ENCODE peak calls at places on chromosomes 3 and 15, in five cellular contexts. P is CD8-positive, alpha-beta T cell; S is suprapubic skin; F is epithelial cell of esophagus; Z is HCT116. T is an unnamed sample.

GRCh38 chr3:129263161-129263910 is 13.9 kb downstream of the COPG1 start:
- DNase-seq in P (no peak), S (peak), F (no peak), Z (no peak), T (no peak)

GRCh38 chr15:77436822-77437221 is 16.1 kb downstream of the HMG20A start:
- DNase-seq in P (no peak), S (no peak), F (no peak), Z (no peak), T (no peak)

GRCh38 chr15:23686466-23687142 is 501 bp downstream of the NDN start:
- DNase-seq in P (no peak), S (no peak), F (no peak), Z (no peak), T (peak)

GRCh38 chr3:27127195-27127594 is 242.0 kb downstream of the NEK10 start:
- DNase-seq in P (no peak), S (no peak), F (peak), Z (no peak), T (no peak)

GRCh38 chr3:150078983-150079739 is 108.5 kb upstream of the PFN2 start:
- DNase-seq in P (no peak), S (no peak), F (peak), Z (no peak), T (no peak)

GRCh38 chr3:72962317-72962716 is 34.3 kb upstream of the PPP4R2 start:
- DNase-seq in P (no peak), S (no peak), F (no peak), Z (no peak), T (no peak)

GRCh38 chr3:107899996-107900651 is 190.7 kb downstream of the CD47 start:
- DNase-seq in P (no peak), S (no peak), F (no peak), Z (no peak), T (no peak)

GRCh38 chr3:46186856-46187700 is 21.0 kb downstream of the CCR1 start:
- DNase-seq in P (no peak), S (no peak), F (peak), Z (no peak), T (no peak)

GRCh38 chr3:183428140-183429023 is at the start of gene MCF2L2:
- DNase-seq in P (peak), S (peak), F (peak), Z (peak), T (peak)

GRCh38 chr15:71789616-71790015 is 20.7 kb upstream of the NR2E3 start:
- DNase-seq in P (no peak), S (no peak), F (no peak), Z (no peak), T (no peak)

GRCh38 chr15:89442155-89442554 is 54.2 kb downstream of the RHCG start:
- DNase-seq in P (no peak), S (no peak), F (no peak), Z (no peak), T (no peak)

GRCh38 chr15:89444855-89445254 is 51.5 kb downstream of the RHCG start:
- DNase-seq in P (no peak), S (no peak), F (no peak), Z (no peak), T (peak)

GRCh38 chr15:89441295-89441762 is 55.1 kb downstream of the RHCG start:
- DNase-seq in P (no peak), S (no peak), F (no peak), Z (no peak), T (no peak)

GRCh38 chr15:89444241-89444797 is 52.1 kb downstream of the RHCG start:
- DNase-seq in P (no peak), S (no peak), F (no peak), Z (no peak), T (peak)

DNA sequence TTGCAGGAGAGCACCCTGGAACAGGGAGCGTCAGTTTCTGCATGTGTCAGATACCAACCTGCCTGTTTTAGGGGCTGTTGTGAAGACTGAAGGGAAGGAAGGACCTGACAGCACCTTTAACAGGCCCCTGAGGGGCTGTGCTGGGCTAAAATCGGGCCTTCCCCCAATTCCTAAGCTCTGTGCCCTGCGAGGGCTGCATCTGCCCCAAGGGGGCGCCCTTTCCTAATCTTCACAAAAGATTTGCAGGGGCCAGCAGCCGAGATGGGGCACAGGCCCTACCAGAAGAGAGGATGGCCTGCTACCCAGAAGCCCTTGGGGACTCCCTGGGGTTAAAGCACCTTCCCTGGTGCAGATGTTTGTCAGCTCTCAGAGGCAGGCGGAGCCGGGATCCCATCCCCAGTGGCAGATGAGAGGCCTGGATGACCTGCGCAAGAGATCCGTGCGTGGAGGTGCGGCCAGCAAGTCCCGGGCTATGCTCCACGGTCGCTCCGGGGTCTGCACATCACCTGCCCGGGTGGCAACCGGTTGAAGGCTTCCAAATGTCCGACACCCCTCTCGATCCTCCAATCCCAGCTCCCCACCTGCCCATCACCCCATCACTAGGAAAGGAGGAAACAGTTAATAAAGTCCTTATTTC is 53.6 kb downstream of the RHCG start:
- DNase-seq in P (no peak), S (no peak), F (peak), Z (peak), T (peak)
- TF ChIP-seq CTCF in P (no peak), S (no peak), F (peak), Z (peak), T (peak)

GRCh38 chr3:76679510-76679909 is 360.4 kb upstream of the ROBO2 start:
- DNase-seq in P (no peak), S (no peak), F (no peak), Z (no peak), T (no peak)
- TF ChIP-seq CTCF in P (no peak), S (no peak), F (no peak), Z (no peak), T (peak)

DNA sequence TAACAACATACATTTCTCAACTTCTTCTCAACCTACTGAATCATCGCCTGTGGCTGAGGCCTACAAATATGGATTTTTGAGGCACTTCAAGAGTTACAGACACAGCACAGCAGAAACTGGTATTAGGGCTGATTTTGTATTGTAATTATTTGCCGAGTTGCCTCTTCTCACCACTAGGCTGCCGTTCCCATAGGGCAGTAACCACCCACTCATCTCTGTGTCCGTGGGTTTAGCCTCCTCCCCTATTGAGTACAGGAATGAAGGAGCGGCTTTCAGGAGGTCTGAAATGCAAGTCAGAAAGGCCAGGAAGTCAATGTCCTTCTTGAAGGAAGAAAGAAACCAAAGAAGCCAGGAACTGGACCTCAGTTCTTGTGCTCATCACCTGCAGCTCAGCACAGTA is 220.8 kb downstream of the MTHFS start:
- DNase-seq in P (no peak), S (no peak), F (no peak), Z (no peak), T (no peak)
- TF ChIP-seq CTCF in P (no peak), S (no peak), F (no peak), Z (peak), T (peak)

GRCh38 chr3:133489466-133490085 is 83.9 kb upstream of the CDV3 start:
- DNase-seq in P (no peak), S (no peak), F (peak), Z (no peak), T (peak)

GRCh38 chr3:133492159-133492860 is 81.2 kb upstream of the CDV3 start:
- DNase-seq in P (no peak), S (no peak), F (no peak), Z (no peak), T (no peak)

GRCh38 chr3:133490468-133491351 is 82.8 kb upstream of the CDV3 start:
- DNase-seq in P (peak), S (no peak), F (no peak), Z (no peak), T (no peak)

GRCh38 chr3:133491481-133492059 is 81.9 kb upstream of the CDV3 start:
- DNase-seq in P (no peak), S (no peak), F (no peak), Z (no peak), T (no peak)

GRCh38 chr3:133494469-133494868 is 79.0 kb upstream of the CDV3 start:
- DNase-seq in P (no peak), S (no peak), F (peak), Z (no peak), T (peak)
- TF ChIP-seq CTCF in P (no peak), S (no peak), F (no peak), Z (peak), T (peak)

GRCh38 chr15:48267766-48268165 is 61.7 kb downstream of the SLC12A1 start:
- DNase-seq in P (no peak), S (no peak), F (no peak), Z (no peak), T (no peak)

GRCh38 chr15:48265145-48265544 is 59.0 kb downstream of the SLC12A1 start:
- DNase-seq in P (no peak), S (no peak), F (no peak), Z (no peak), T (no peak)

DNA sequence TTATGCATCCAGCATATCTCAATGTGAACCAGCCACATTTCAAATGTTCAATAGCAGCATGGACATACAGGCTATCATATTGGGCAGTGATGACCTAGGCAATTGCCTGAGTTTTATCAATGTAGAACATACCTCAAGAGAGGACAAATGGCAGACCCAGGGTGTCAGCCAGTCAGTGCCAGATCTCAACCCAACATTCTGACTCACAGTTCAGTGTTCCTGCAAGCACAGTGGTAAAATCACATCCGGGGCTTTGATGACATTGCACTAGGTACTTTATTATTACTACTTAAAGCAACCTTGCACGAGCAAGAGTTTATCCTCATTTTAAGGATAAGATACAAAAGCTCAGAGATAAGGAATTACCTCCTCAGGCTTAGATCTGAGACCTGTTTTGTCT is 59.9 kb downstream of the SLC12A1 start:
- DNase-seq in P (no peak), S (no peak), F (peak), Z (no peak), T (no peak)
- TF ChIP-seq CTCF in P (no peak), S (no peak), F (no peak), Z (no peak), T (no peak)

GRCh38 chr3:59143447-59143846 is 93.6 kb upstream of the CFAP20DC start:
- DNase-seq in P (no peak), S (no peak), F (peak), Z (peak), T (no peak)
- TF ChIP-seq CTCF in P (no peak), S (no peak), F (peak), Z (peak), T (peak)

GRCh38 chr3:66416556-66417304 is 84.1 kb downstream of the LRIG1 start:
- DNase-seq in P (no peak), S (no peak), F (no peak), Z (no peak), T (no peak)

GRCh38 chr3:66415867-66416428 is 84.9 kb downstream of the LRIG1 start:
- DNase-seq in P (no peak), S (peak), F (no peak), Z (no peak), T (no peak)

GRCh38 chr3:66414846-66415245 is 86.0 kb downstream of the LRIG1 start:
- DNase-seq in P (no peak), S (peak), F (no peak), Z (no peak), T (no peak)

GRCh38 chr3:66419053-66419440 is 81.8 kb downstream of the LRIG1 start:
- DNase-seq in P (no peak), S (no peak), F (no peak), Z (no peak), T (no peak)

DNA sequence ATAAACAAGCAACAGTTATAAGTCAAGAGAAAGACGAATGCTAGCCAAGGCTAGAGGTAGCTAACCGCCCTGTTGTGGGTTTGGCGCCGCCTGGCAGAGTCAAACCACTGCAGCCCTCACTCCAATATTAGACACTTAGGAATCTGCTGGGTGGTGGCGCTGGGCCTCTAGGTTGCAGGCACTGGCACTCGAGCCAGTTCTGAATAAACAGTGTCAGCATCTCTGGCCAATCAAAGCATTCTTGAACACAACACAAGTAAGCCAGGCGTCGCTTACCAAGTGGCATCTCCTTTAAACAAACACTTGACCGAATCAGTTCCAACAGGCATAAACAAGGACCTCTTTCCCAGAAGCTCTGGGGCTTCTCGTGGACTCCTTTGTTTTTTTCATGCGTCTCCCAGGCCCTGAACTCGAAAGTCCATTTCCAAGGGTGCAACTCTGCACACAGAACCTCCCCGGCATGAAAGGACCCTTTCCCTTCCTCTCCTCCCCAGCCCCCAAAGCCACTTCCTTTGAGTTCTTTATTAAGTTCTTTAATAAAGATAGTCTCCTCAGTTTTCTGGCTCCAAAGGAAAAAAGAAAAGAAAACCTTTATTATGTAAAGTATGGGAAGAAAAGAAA is 82.3 kb downstream of the LRIG1 start:
- DNase-seq in P (no peak), S (no peak), F (peak), Z (no peak), T (no peak)
- TF ChIP-seq CTCF in P (no peak), S (no peak), F (peak), Z (no peak), T (no peak)

T was measured in endodermal cell.